ENCODE peak calls at places on chromosomes 5 and 9, in eight cellular contexts. U is GM23248, Y is lower lobe of right lung, Z is cardiac muscle cell, N is DND-41, V is heart left ventricle, K is gastrocnemius medialis, I is breast epithelium. F is an unnamed sample. For H3K27me3, the result is how much of the 10 kb centered on the place peaks cover.

GRCh38 chr9:69549310-69550202 is 122.6 kb downstream of the APBA1 start:
- DNase-seq in Z (peak), Y (no peak), K (no peak), U (peak), N (no peak), I (no peak), V (no peak), F (no peak)

GRCh38 chr5:75167345-75167744 is 69.3 kb downstream of the ANKRD31 start:
- DNase-seq in Y (no peak), I (no peak), U (peak), V (no peak), N (no peak), K (no peak), Z (no peak), F (no peak)

GRCh38 chr5:142540774-142541466 is 145.0 kb downstream of the FGF1 start:
- DNase-seq in U (peak), I (no peak), K (no peak), V (peak), Z (no peak), Y (no peak), N (no peak), F (no peak)

GRCh38 chr5:179089502-179089901 is 29.3 kb downstream of the ZNF354C start:
- DNase-seq in U (no peak), N (no peak), Y (no peak), I (no peak), V (no peak), Z (no peak), K (no peak), F (no peak)

GRCh38 chr5:122078116-122078865 is at the start of gene LOX:
- DNase-seq in U (peak), I (peak), K (peak), V (peak), N (no peak), Y (peak), Z (peak), F (no peak)

GRCh38 chr5:116982035-116982434 is 407.4 kb upstream of the SEMA6A start:
- DNase-seq in V (no peak), U (no peak), Z (no peak), I (no peak), N (no peak), K (no peak), Y (no peak), F (no peak)

GRCh38 chr5:76764374-76764773 is 48.4 kb downstream of the F2R start:
- DNase-seq in K (no peak), N (no peak), Y (no peak), Z (no peak), U (peak), I (no peak), V (no peak), F (no peak)

GRCh38 chr5:96254980-96255681 is 177.9 kb downstream of the PCSK1 start:
- DNase-seq in Z (no peak), Y (no peak), U (peak), K (no peak), N (no peak), I (no peak), V (no peak), F (no peak)

GRCh38 chr9:124853605-124854143 is 414 bp downstream of the WDR38 start:
- DNase-seq in K (no peak), Y (no peak), V (no peak), U (no peak), Z (no peak), I (no peak), N (no peak), F (no peak)

GRCh38 chr5:72195581-72195980 is 88.3 kb downstream of the MAP1B start:
- DNase-seq in Z (no peak), N (no peak), I (no peak), V (no peak), K (no peak), U (no peak), Y (no peak), F (no peak)

GRCh38 chr9:98807070-98807810 is at the start of gene GALNT12:
- DNase-seq in N (no peak), Z (peak), I (no peak), U (peak), K (no peak), V (no peak), Y (no peak), F (peak)

GRCh38 chr5:154444559-154445421 is 1.0 kb upstream of the SAP30L start:
- DNase-seq in Z (peak), U (peak), I (no peak), V (no peak), N (peak), K (no peak), Y (no peak), F (peak)

GRCh38 chr5:181223041-181223728 is at the start of gene TRIM41:
- DNase-seq in K (peak), Z (peak), N (peak), V (peak), Y (peak), U (peak), I (peak), F (peak)

GRCh38 chr9:84277646-84278045 is 62.9 kb downstream of the SLC28A3 start:
- DNase-seq in K (no peak), V (no peak), Z (no peak), N (no peak), U (peak), I (no peak), Y (no peak), F (no peak)

GRCh38 chr5:126656397-126657007 is 55.8 kb downstream of the PHAX start:
- DNase-seq in Z (peak), V (no peak), I (no peak), U (peak), K (no peak), N (peak), Y (no peak), F (no peak)

GRCh38 chr9:12640866-12641636 is 52.1 kb upstream of the TYRP1 start:
- DNase-seq in Y (no peak), N (no peak), V (no peak), U (no peak), I (no peak), K (no peak), Z (no peak), F (no peak)

GRCh38 chr5:177241768-177242167 is 61.8 kb downstream of the RAB24 start:
- DNase-seq in I (no peak), U (no peak), Y (no peak), N (no peak), V (no peak), K (no peak), Z (no peak), F (no peak)

GRCh38 chr9:113590991-113591898 is 127.7 kb downstream of the RGS3 start:
- DNase-seq in U (peak), K (peak), Y (peak), N (peak), I (peak), V (peak), Z (peak), F (no peak)

GRCh38 chr5:55577353-55578060 is 42.7 kb upstream of the PLPP1 start:
- DNase-seq in N (no peak), Z (no peak), I (no peak), K (peak), U (peak), V (peak), Y (no peak), F (no peak)

GRCh38 chr9:35828716-35829083 is at the start of gene FAM221B:
- DNase-seq in Z (peak), Y (peak), V (no peak), K (no peak), N (no peak), I (peak), U (peak), F (peak)

GRCh38 chr9:87898151-87898550 is 15.5 kb downstream of the SPATA31E1 start:
- DNase-seq in V (no peak), Y (no peak), I (no peak), U (peak), K (no peak), Z (no peak), N (no peak), F (no peak)

GRCh38 chr9:95029251-95029650 is 288.3 kb downstream of the FANCC start:
- DNase-seq in V (no peak), U (no peak), I (no peak), Y (no peak), Z (no peak), K (no peak), N (no peak), F (no peak)

GRCh38 chr5:7683753-7684152 is 167.2 kb downstream of the CFAP90 start:
- DNase-seq in Y (no peak), Z (no peak), K (no peak), N (no peak), I (no peak), U (no peak), V (no peak), F (no peak)

GRCh38 chr5:41598011-41598410 is 87.6 kb upstream of the PLCXD3 start:
- DNase-seq in U (peak), Y (no peak), I (no peak), N (no peak), V (no peak), K (no peak), Z (peak), F (no peak)

GRCh38 chr9:129162497-129162896 is 15.6 kb downstream of the IER5L start:
- DNase-seq in Z (no peak), N (no peak), U (no peak), K (no peak), Y (no peak), V (no peak), I (no peak), F (no peak)

GRCh38 chr5:68033961-68034581 is 181.5 kb upstream of the PIK3R1 start:
- DNase-seq in Z (peak), U (peak), Y (peak), K (no peak), I (no peak), V (peak), N (no peak), F (no peak)

GRCh38 chr5:6715271-6715670 is 2.0 kb downstream of the TENT4A start:
- DNase-seq in U (no peak), V (no peak), K (no peak), N (no peak), Z (no peak), Y (no peak), I (peak), F (peak)

GRCh38 chr5:17305024-17305423 is 87.6 kb downstream of the BASP1 start:
- DNase-seq in N (no peak), Y (no peak), V (no peak), Z (no peak), U (no peak), K (no peak), I (no peak), F (no peak)

GRCh38 chr5:2010940-2011339 is 128.2 kb upstream of the IRX4 start:
- DNase-seq in V (no peak), K (no peak), Y (no peak), I (no peak), Z (no peak), N (no peak), U (no peak), F (no peak)

GRCh38 chr9:109101810-109102209 is 17.9 kb downstream of the TMEM245 start:
- DNase-seq in Z (no peak), Y (no peak), K (no peak), N (peak), U (peak), I (no peak), V (no peak), F (no peak)

GRCh38 chr9:123395276-123396006 is 39.4 kb downstream of the CRB2 start:
- DNase-seq in K (no peak), U (no peak), I (no peak), Z (no peak), V (no peak), N (no peak), Y (no peak), F (no peak)

GRCh38 chr5:43572357-43572756 is 15.5 kb upstream of the PAIP1 start:
- DNase-seq in U (peak), Y (no peak), V (peak), Z (peak), K (peak), I (no peak), N (no peak), F (no peak)

GRCh38 chr5:57887851-57888621 is 405.4 kb upstream of the ACTBL2 start:
- DNase-seq in Z (peak), K (no peak), I (no peak), N (no peak), Y (no peak), V (peak), U (peak), F (no peak)

GRCh38 chr5:134948929-134949328 is 18.8 kb upstream of the CATSPER3 start:
- DNase-seq in K (peak), Z (no peak), I (no peak), U (peak), N (no peak), Y (no peak), V (peak), F (no peak)

GRCh38 chr9:79149585-79149984 is 422.2 kb upstream of the TLE4 start:
- DNase-seq in V (no peak), Y (no peak), Z (no peak), I (no peak), N (no peak), U (no peak), K (no peak), F (no peak)

GRCh38 chr9:35537898-35538297 is 48.0 kb downstream of the RUSC2 start:
- DNase-seq in Z (peak), Y (no peak), U (no peak), N (no peak), I (no peak), V (peak), K (no peak), F (no peak)

GRCh38 chr5:125450803-125451202 is 704.4 kb upstream of the ZNF608 start:
- DNase-seq in U (peak), I (no peak), N (no peak), Z (no peak), Y (no peak), V (no peak), K (no peak), F (no peak)

GRCh38 chr5:74173665-74174064 is 466.9 kb downstream of the ENC1 start:
- DNase-seq in U (no peak), Z (no peak), K (no peak), N (no peak), Y (no peak), V (no peak), I (no peak), F (no peak)

GRCh38 chr5:59178071-59178470 is 595.2 kb downstream of the RAB3C start:
- DNase-seq in U (no peak), Y (no peak), Z (no peak), K (no peak), N (no peak), I (no peak), V (no peak), F (no peak)

DNA sequence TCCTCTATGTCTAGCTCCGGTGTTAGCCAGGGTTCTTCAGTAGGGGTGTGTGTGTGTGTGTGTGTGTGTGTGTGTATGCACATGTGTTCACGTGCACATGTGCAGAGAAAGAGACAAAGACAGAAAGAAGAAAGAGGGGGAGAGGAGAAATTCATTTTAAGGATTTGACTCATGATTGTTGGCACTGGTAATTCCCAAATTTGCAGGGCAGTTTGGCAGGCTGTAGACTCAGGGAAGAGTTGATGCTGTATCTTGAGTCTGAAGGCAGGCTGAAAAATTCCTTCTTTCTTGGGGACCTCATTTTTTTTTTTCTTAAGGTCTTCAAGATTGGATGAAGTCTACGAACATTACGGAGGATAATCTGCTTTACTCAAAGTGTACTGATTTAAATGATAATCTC is 335.7 kb downstream of the NSG2 start:
- DNase-seq in Y (no peak), I (no peak), N (no peak), Z (no peak), V (no peak), U (no peak), K (no peak), F (no peak)
- H3K27ac ChIP-seq in Y (no peak), I (no peak), N (no peak), Z (no peak), V (no peak), U (no peak), K (no peak), F (no peak)

GRCh38 chr5:538801-539468 is 14.7 kb upstream of the SLC9A3 start:
- DNase-seq in Y (peak), U (peak), Z (no peak), N (no peak), I (no peak), V (no peak), K (no peak), F (no peak)

GRCh38 chr5:535781-536698 is 11.8 kb upstream of the SLC9A3 start:
- DNase-seq in Z (no peak), K (no peak), N (no peak), I (no peak), V (no peak), Y (peak), U (no peak), F (no peak)

GRCh38 chr5:537621-538071 is 13.4 kb upstream of the SLC9A3 start:
- DNase-seq in U (no peak), Z (no peak), K (no peak), N (no peak), Y (peak), I (no peak), V (no peak), F (no peak)

GRCh38 chr5:538271-538771 is 14.1 kb upstream of the SLC9A3 start:
- DNase-seq in N (no peak), U (no peak), I (no peak), V (no peak), Y (peak), Z (no peak), K (no peak), F (no peak)

GRCh38 chr5:537098-537497 is 12.8 kb upstream of the SLC9A3 start:
- DNase-seq in N (no peak), Y (peak), Z (no peak), K (no peak), V (no peak), I (no peak), U (no peak), F (no peak)
- H3K27me3 ChIP-seq in N (under half), Y (half or more), Z (under half), K (half or more), V (under half), I (under half), U (under half), F (under half)

GRCh38 chr9:130696139-130696650 is 2.6 kb downstream of the EXOSC2 start:
- DNase-seq in K (no peak), Z (no peak), I (no peak), V (no peak), U (no peak), N (no peak), Y (peak), F (no peak)
- H3K4me3 ChIP-seq in K (no peak), Z (no peak), I (no peak), V (no peak), U (no peak), N (no peak), Y (no peak), F (no peak)

DNA sequence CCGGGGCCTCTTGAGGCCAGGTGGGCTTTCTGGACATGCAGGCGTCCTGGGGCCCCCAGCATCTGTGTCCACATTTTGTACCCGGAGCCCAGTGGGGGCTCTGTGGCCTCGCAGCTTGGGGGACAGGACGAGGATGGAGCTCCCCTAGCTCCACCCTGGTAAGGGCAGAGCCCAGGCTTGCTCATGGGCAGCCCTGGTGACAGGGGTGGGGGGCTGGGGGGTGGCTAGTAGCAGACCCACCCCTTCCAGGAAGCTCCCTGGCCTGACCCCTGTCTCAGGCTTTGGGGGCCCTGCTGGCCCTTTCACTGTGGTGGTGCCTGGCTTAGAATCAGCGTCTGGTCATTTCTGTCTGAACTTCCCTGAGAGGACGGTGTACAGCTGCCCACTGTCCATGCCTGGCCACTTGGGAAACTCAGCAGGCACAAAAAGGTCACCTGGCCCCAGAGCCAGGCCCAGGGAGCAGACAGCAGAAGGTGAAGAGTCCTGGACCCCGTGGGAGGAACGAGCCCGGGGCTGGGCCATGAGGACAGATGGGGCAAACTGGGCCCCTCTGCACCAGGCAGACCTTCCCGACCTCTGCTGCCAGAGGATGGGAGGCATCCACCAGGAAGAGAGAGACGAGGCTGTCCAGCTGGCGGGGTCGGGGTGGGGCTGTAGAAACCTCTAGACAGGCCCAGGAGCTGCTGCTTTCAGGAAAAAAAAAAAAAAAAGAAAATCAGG is 52.9 kb downstream of the EXD3 start:
- DNase-seq in I (no peak), Z (no peak), N (no peak), Y (peak), U (no peak), V (no peak), K (no peak), F (no peak)
- H3K27ac ChIP-seq in I (no peak), Z (no peak), N (no peak), Y (no peak), U (no peak), V (no peak), K (no peak), F (no peak)

DNA sequence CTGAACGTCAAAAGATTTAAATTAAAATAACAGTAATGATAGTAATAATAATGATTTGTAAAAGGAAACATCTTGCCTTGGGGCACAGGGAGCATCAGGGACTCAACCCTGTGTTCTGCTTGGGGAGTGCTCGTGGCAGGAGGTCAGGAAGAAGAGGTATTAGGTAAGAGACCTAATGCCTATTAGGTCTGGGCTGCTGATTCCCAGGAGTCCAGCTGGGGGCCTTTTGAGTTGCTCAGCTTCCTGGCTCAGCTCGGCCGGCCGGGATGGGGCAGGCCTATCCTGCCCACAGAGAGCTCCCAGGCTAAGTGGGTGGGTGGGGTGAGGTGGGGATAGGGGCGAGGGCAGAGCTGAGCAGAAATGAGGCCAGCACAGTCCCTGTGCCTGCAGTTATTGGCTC is 17.5 kb downstream of the LMX1B start:
- DNase-seq in Y (no peak), U (peak), V (no peak), Z (no peak), N (no peak), I (no peak), K (no peak), F (no peak)
- H3K27me3 ChIP-seq in Y (half or more), U (under half), V (under half), Z (half or more), N (under half), I (under half), K (under half), F (under half)

DNA sequence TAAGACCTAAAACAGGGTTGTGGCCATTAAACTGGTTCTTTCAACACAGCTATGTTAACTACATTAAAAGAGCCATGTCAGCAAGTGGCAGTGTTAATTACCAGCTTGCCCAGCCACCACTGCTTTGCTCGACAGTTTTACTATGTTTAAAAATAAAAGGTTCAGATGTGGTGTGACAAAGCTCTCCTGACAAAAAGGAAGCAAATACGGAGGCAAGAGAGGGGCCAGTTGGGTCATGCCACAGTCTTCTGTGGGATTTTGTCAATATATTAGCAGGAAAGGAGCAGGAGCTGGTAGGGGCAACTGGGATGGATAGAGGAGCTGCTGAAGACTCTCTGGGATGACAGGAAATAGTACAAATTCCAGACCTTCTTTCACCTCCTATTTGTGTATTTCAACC is 113.5 kb upstream of the PCA3 start:
- DNase-seq in U (no peak), Y (no peak), Z (no peak), K (no peak), I (no peak), V (no peak), N (peak), F (no peak)
- H3K4me3 ChIP-seq in U (no peak), Y (peak), Z (no peak), K (peak), I (no peak), V (no peak), N (no peak), F (no peak)

F was measured in CD8-positive, alpha-beta T cell.